ENCODE peak calls at places on chromosome X, in five cellular contexts. U is NCI-H1092 treated with DMSO at 0.1 percent for 48 hours, Z is T-helper 1 cell, K is ovary, M is NCI-H2171. V is an unnamed sample.

GRCh38 chrX:149131780-149132179 is 373.3 kb downstream of the IDS start:
- DNase-seq in U (no peak), Z (no peak), K (no peak), M (no peak), V (no peak)

GRCh38 chrX:24357101-24357500 is 3.3 kb upstream of the SUPT20HL1 start:
- DNase-seq in U (no peak), Z (no peak), K (no peak), M (no peak), V (no peak)

GRCh38 chrX:29432534-29432933 is 782.8 kb upstream of the MAGEB2 start:
- DNase-seq in U (no peak), Z (no peak), K (no peak), M (no peak), V (no peak)

GRCh38 chrX:107723501-107723900 is 52.1 kb downstream of the TSC22D3 start:
- DNase-seq in U (peak; percentile 20), Z (no peak), K (no peak), M (no peak), V (no peak)

GRCh38 chrX:100636321-100636991 is at the start of gene TSPAN6:
- DNase-seq in U (peak; percentile 94), Z (peak; percentile 59), K (peak; percentile 85), M (peak; percentile 23), V (peak; percentile 54)

GRCh38 chrX:9927638-9928037 is 39.5 kb upstream of the CLDN34 start:
- DNase-seq in U (no peak), Z (no peak), K (no peak), M (no peak), V (no peak)

GRCh38 chrX:103624111-103624510 is 4.7 kb upstream of the TCEAL1 start:
- DNase-seq in U (no peak), Z (no peak), K (peak; percentile 46), M (no peak), V (no peak)

GRCh38 chrX:25519258-25519657 is 503.5 kb upstream of the ARX start:
- DNase-seq in U (no peak), Z (no peak), K (no peak), M (no peak), V (no peak)